ENCODE peak calls at places on chromosomes 16 and 17, in four cellular contexts. U, O, F and W are unnamed samples.

GRCh38 chr17:38454528-38454927 is 26.3 kb downstream of the ARHGAP23 start:
- DNase-seq in F (peak), U (peak), O (peak), W (peak)

GRCh38 chr17:4573682-4574081 is 10.6 kb upstream of the SMTNL2 start:
- DNase-seq in O (peak), F (peak), U (no peak), W (no peak)

GRCh38 chr16:68823401-68823800 is 19.9 kb upstream of the TANGO6 start:
- DNase-seq in U (no peak), O (no peak), F (peak), W (no peak)

GRCh38 chr17:7988750-7989178 is 13.7 kb upstream of the GUCY2D start:
- DNase-seq in F (peak), O (peak), U (peak), W (peak)

GRCh38 chr16:19284207-19284606 is 1.3 kb upstream of the CLEC19A start:
- DNase-seq in U (peak), F (peak), O (peak), W (peak)

GRCh38 chr16:48353565-48354163 is 31.5 kb downstream of the SIAH1 start:
- DNase-seq in U (peak), F (peak), O (peak), W (peak)

GRCh38 chr16:76125871-76126270 is 151.3 kb upstream of the CNTNAP4 start:
- DNase-seq in U (no peak), O (no peak), F (no peak), W (no peak)

GRCh38 chr16:70777973-70778406 is 23.0 kb downstream of the VAC14 start:
- DNase-seq in F (no peak), U (peak), O (peak), W (no peak)

GRCh38 chr16:12583237-12583897 is 220.3 kb downstream of the CPPED1 start:
- DNase-seq in F (no peak), U (no peak), O (no peak), W (no peak)

GRCh38 chr16:24967074-24967473 is 48.1 kb downstream of the ARHGAP17 start:
- DNase-seq in O (no peak), F (no peak), U (no peak), W (no peak)

GRCh38 chr17:14427914-14428639 is 127.2 kb downstream of the HS3ST3B1 start:
- DNase-seq in O (no peak), U (no peak), F (no peak), W (no peak)

GRCh38 chr17:11485802-11486421 is 112.4 kb upstream of the DNAH9 start:
- DNase-seq in U (peak), F (no peak), O (no peak), W (no peak)

GRCh38 chr17:11245792-11246191 is 4.8 kb downstream of the SHISA6 start:
- DNase-seq in U (no peak), O (no peak), F (no peak), W (no peak)

GRCh38 chr17:47730681-47731080 is 2.4 kb upstream of the TBX21 start:
- DNase-seq in U (no peak), O (no peak), F (no peak), W (no peak)